ENCODE peak calls at places on chromosome 10, in four cellular contexts. P, M, F and L are unnamed samples.

GRCh38 chr10:100739516-100740368 is 5.6 kb upstream of the PAX2 start:
- DNase-seq in P (no peak), M (no peak), F (peak; percentile 36), L (no peak)

GRCh38 chr10:112752268-112752667 is 197.8 kb upstream of the TCF7L2 start:
- DNase-seq in P (no peak), M (no peak), F (no peak), L (peak; percentile 61)

GRCh38 chr10:7484456-7485266 is 73.8 kb upstream of the SFMBT2 start:
- DNase-seq in P (peak; percentile 40), M (no peak), F (no peak), L (no peak)

GRCh38 chr10:59970396-59971368 is 64.3 kb upstream of the CCDC6 start:
- DNase-seq in P (no peak), M (no peak), F (no peak), L (no peak)

GRCh38 chr10:95742962-95743535 is 12.9 kb upstream of the ENTPD1 start:
- DNase-seq in P (no peak), M (no peak), F (no peak), L (no peak)

GRCh38 chr10:1650542-1651279 is 86.6 kb downstream of the ADARB2 start:
- DNase-seq in P (no peak), M (no peak), F (no peak), L (no peak)

GRCh38 chr10:126783806-126784205 is 113.3 kb upstream of the C10orf90 start:
- DNase-seq in P (no peak), M (no peak), F (no peak), L (no peak)

GRCh38 chr10:75143353-75143752 is 31.9 kb downstream of the SAMD8 start:
- DNase-seq in P (no peak), M (no peak), F (no peak), L (peak; percentile 42)

GRCh38 chr10:124648738-124649137 is 95.4 kb downstream of the FAM53B start:
- DNase-seq in P (peak; percentile 92), M (peak; percentile 57), F (no peak), L (peak; percentile 89)

GRCh38 chr10:19956633-19957032 is 140.4 kb downstream of the PLXDC2 start:
- DNase-seq in P (no peak), M (no peak), F (no peak), L (no peak)